ENCODE peak calls at places on chromosome X, in nine cellular contexts. V is IMR-90; Q is pancreas; Y is AG04450; L is GM23248; D is CD8-positive, alpha-beta T cell; M is iPS DF 6.9; G is colonic mucosa; F is GM12878. H is an unnamed sample.

GRCh38 chrX:119654112-119654531 is 38.8 kb downstream of the SEPTIN6 start:
- DNase-seq in V (peak), Q (no peak), Y (no peak), L (peak), D (no peak), M (no peak), G (no peak), F (no peak), H (no peak)

GRCh38 chrX:73561791-73562190 is 1.2 kb upstream of the CHIC1 start:
- DNase-seq in V (peak), Q (no peak), Y (no peak), L (peak), D (no peak), M (no peak), G (no peak), F (no peak), H (no peak)

GRCh38 chrX:1686642-1687041 is 71.8 kb downstream of the ASMT start:
- DNase-seq in V (no peak), Q (no peak), Y (no peak), L (peak), D (no peak), M (no peak), G (no peak), F (no peak), H (no peak)

GRCh38 chrX:1385824-1386223 is 6.1 kb downstream of the SLC25A6 start:
- DNase-seq in V (no peak), Q (peak), Y (no peak), L (no peak), D (no peak), M (no peak), G (no peak), F (no peak), H (no peak)

GRCh38 chrX:122046226-122046625 is 998.8 kb downstream of the GLUD2 start:
- DNase-seq in V (no peak), Q (no peak), Y (no peak), L (no peak), D (no peak), M (no peak), G (no peak), F (no peak), H (no peak)

GRCh38 chrX:113399501-113400192 is 559.0 kb upstream of the AMOT start:
- DNase-seq in V (no peak), Q (no peak), Y (no peak), L (peak), D (no peak), M (no peak), G (no peak), F (no peak), H (no peak)

GRCh38 chrX:129654652-129655546 is at the start of gene APLN:
- DNase-seq in V (peak), Q (peak), Y (no peak), L (peak), D (no peak), M (no peak), G (peak), F (no peak), H (no peak)

GRCh38 chrX:74925210-74926088 is at the start of gene NEXMIF:
- DNase-seq in V (no peak), Q (peak), Y (no peak), L (peak), D (peak), M (peak), G (peak), F (no peak), H (no peak)

GRCh38 chrX:41542151-41542935 is 95.2 kb downstream of the NYX start:
- DNase-seq in V (peak), Q (no peak), Y (no peak), L (no peak), D (no peak), M (no peak), G (peak), F (no peak), H (no peak)

GRCh38 chrX:18119856-18120255 is 100.8 kb downstream of the BEND2 start:
- DNase-seq in V (no peak), Q (no peak), Y (no peak), L (no peak), D (no peak), M (no peak), G (no peak), F (no peak), H (no peak)

GRCh38 chrX:95907081-95907480 is 777.6 kb upstream of the DIAPH2 start:
- DNase-seq in V (no peak), Q (no peak), Y (no peak), L (no peak), D (no peak), M (no peak), G (no peak), F (no peak), H (no peak)

GRCh38 chrX:148443216-148443615 is 57.2 kb upstream of the AFF2 start:
- DNase-seq in V (no peak), Q (no peak), Y (no peak), L (no peak), D (no peak), M (no peak), G (no peak), F (no peak), H (no peak)

GRCh38 chrX:150316564-150316963 is 46.6 kb upstream of the MAMLD1 start:
- DNase-seq in V (no peak), Q (no peak), Y (no peak), L (no peak), D (no peak), M (no peak), G (no peak), F (no peak), H (no peak)

GRCh38 chrX:65451663-65452062 is 82.9 kb downstream of the LAS1L start:
- DNase-seq in V (peak), Q (no peak), Y (no peak), L (peak), D (no peak), M (no peak), G (peak), F (no peak), H (peak)

GRCh38 chrX:46959985-46960700 is 47.9 kb downstream of the JADE3 start:
- DNase-seq in V (no peak), Q (no peak), Y (no peak), L (peak), D (no peak), M (no peak), G (no peak), F (no peak), H (no peak)

GRCh38 chrX:12970691-12971202 is 4.2 kb upstream of the TMSB4X start:
- DNase-seq in V (peak), Q (no peak), Y (no peak), L (peak), D (no peak), M (no peak), G (no peak), F (peak), H (no peak)

GRCh38 chrX:123873956-123874355 is 14.1 kb downstream of the XIAP start:
- DNase-seq in V (no peak), Q (no peak), Y (no peak), L (no peak), D (no peak), M (no peak), G (no peak), F (no peak), H (no peak)

GRCh38 chrX:139844163-139844562 is 88.7 kb downstream of the ATP11C start:
- DNase-seq in V (no peak), Q (no peak), Y (no peak), L (no peak), D (no peak), M (no peak), G (no peak), F (no peak), H (no peak)

GRCh38 chrX:115448146-115448545 is 112.8 kb upstream of the PLS3 start:
- DNase-seq in V (no peak), Q (no peak), Y (no peak), L (no peak), D (no peak), M (no peak), G (no peak), F (no peak), H (no peak)

GRCh38 chrX:76850851-76851250 is 423.3 kb downstream of the MAGEE1 start:
- DNase-seq in V (no peak), Q (no peak), Y (no peak), L (peak), D (no peak), M (no peak), G (no peak), F (no peak), H (no peak)

GRCh38 chrX:16826207-16826606 is 39.9 kb downstream of the TXLNG start:
- DNase-seq in V (peak), Q (no peak), Y (no peak), L (peak), D (no peak), M (no peak), G (no peak), F (no peak), H (no peak)

GRCh38 chrX:43595931-43596330 is 60.2 kb upstream of the MAOA start:
- DNase-seq in V (no peak), Q (no peak), Y (no peak), L (no peak), D (no peak), M (no peak), G (no peak), F (no peak), H (no peak)

DNA sequence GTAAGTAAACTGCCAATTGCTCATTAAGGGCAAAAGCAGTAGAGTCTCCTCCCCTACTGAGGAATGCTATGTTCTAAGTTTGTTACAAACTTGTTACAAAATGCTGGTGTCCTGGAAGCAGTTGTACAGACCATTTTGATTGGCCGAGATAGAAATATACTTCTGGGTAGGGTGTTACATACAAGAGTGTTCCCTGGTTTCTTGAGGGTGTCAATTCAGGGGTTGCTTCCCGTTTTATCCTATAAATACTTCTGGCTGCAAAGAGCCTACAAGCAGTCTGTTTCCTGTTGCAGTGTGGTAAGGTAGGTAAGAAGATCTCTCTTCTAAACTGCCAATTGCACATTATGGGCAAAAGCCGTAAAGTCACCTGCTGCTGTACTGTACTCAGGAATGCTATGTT is 5.7 kb downstream of the TRPC5OS start:
- DNase-seq in V (no peak), Q (no peak), Y (no peak), L (no peak), D (no peak), M (no peak), G (no peak), F (no peak), H (no peak)
- H3K4me3 ChIP-seq in V (no peak), Q (no peak), Y (no peak), L (no peak), D (no peak), M (no peak), G (no peak), F (no peak), H (no peak)

GRCh38 chrX:133640161-133641015 is 225.1 kb upstream of the GPC4 start:
- DNase-seq in V (no peak), Q (no peak), Y (no peak), L (no peak), D (no peak), M (no peak), G (no peak), F (no peak), H (no peak)
- H3K27ac ChIP-seq in V (no peak), Q (peak), Y (no peak), L (no peak), D (no peak), M (no peak), G (no peak), F (no peak), H (no peak)

GRCh38 chrX:40090961-40091360 is 6.8 kb downstream of the BCOR start:
- DNase-seq in V (no peak), Q (peak), Y (no peak), L (no peak), D (no peak), M (no peak), G (no peak), F (no peak), H (no peak)
- H3K4me3 ChIP-seq in V (no peak), Q (peak), Y (no peak), L (no peak), D (no peak), M (peak), G (no peak), F (no peak), H (no peak)

GRCh38 chrX:136147320-136147901 is at the start of gene FHL1:
- DNase-seq in V (peak), Q (no peak), Y (no peak), L (peak), D (peak), M (no peak), G (peak), F (no peak), H (peak)

GRCh38 chrX:136143714-136144113 is 3.6 kb upstream of the FHL1 start:
- DNase-seq in V (no peak), Q (no peak), Y (no peak), L (no peak), D (no peak), M (no peak), G (no peak), F (no peak), H (no peak)

GRCh38 chrX:136146614-136147319 is 566 bp upstream of the FHL1 start:
- DNase-seq in V (no peak), Q (peak), Y (no peak), L (peak), D (no peak), M (no peak), G (no peak), F (no peak), H (peak)

GRCh38 chrX:136147966-136148365 is 633 bp downstream of the FHL1 start:
- DNase-seq in V (no peak), Q (peak), Y (no peak), L (no peak), D (no peak), M (no peak), G (no peak), F (no peak), H (no peak)

DNA sequence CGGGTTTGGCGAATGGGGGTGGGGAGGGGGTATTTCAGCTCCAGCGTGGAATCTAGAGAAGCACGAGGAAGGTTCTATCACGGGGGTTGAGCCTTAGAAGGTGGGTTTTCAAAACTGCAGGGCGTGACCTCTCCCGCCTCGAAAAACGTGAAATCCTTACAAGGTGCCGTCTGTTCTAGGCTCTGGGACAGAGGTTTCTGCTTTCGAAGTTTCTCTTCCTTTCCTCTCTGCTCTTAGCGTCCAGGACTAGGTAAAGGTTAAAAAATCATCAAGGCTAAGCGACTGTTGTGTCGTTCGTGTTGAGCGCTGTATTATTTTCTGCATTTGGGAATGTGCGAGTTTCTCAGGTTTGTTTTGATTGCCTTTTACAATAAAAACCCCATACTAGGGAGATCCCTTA is 1.1 kb downstream of the FHL1 start:
- DNase-seq in V (no peak), Q (no peak), Y (no peak), L (no peak), D (no peak), M (no peak), G (no peak), F (no peak), H (no peak)
- H3K27ac ChIP-seq in V (peak), Q (no peak), Y (no peak), L (no peak), D (no peak), M (no peak), G (peak), F (no peak), H (no peak)

DNA sequence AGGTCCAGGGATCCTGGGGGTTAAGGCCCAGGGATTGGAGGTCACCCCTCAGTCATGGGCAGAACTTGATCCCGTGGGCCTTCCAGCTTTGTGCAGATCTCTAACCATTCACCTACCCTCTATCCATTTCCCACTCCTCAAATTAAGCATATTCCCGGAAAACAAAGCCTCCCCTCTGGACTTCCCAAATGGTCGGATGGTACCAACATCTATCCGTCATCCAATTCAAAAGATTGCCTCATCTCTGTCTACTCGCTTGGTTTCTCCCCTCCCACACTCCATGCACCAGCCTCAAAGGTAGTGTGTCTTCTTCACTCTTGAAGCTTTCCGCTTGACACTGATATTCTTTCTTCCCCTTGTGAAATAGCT is 473 bp upstream of the BCLAF3 start:
- DNase-seq in V (no peak), Q (no peak), Y (no peak), L (no peak), D (no peak), M (no peak), G (no peak), F (no peak), H (no peak)
- H3K4me3 ChIP-seq in V (peak), Q (no peak), Y (peak), L (peak), D (peak), M (no peak), G (peak), F (no peak), H (peak)

GRCh38 chrX:55490121-55490520 is 473 bp upstream of the USP51 start:
- DNase-seq in V (no peak), Q (no peak), Y (no peak), L (no peak), D (no peak), M (no peak), G (no peak), F (no peak), H (no peak)
- H3K27ac ChIP-seq in V (peak), Q (peak), Y (peak), L (peak), D (peak), M (no peak), G (peak), F (no peak), H (peak)

GRCh38 chrX:133414399-133415275 is 652 bp downstream of the GPC4 start:
- DNase-seq in V (no peak), Q (peak), Y (no peak), L (peak), D (no peak), M (no peak), G (peak), F (no peak), H (no peak)
- H3K4me3 ChIP-seq in V (peak), Q (peak), Y (no peak), L (peak), D (no peak), M (peak), G (peak), F (no peak), H (no peak)

H was measured in CD8-positive, alpha-beta memory T cell.